ENCODE peak calls at places on chromosomes 1 and 21, in four cellular contexts. One of them, this sample, is unnamed.

GRCh38 chr1:175073633-175074032 is 6.0 kb downstream of the TNN start:
- DNase-seq in heart right ventricle: no peak
- DNase-seq in kidney: no peak
- DNase-seq in psoas muscle: no peak
- DNase-seq in this sample: no peak

GRCh38 chr1:236083650-236084385 is 18.9 kb upstream of the NID1 start:
- DNase-seq in heart right ventricle: no peak
- DNase-seq in kidney: no peak
- DNase-seq in psoas muscle: no peak
- DNase-seq in this sample: no peak

GRCh38 chr1:199463521-199464127 is 563.9 kb upstream of the NR5A2 start:
- DNase-seq in heart right ventricle: no peak
- DNase-seq in kidney: no peak
- DNase-seq in psoas muscle: no peak
- DNase-seq in this sample: peak; percentile 32

GRCh38 chr21:46185717-46186116 is 1.5 kb upstream of the SPATC1L start:
- DNase-seq in heart right ventricle: no peak
- DNase-seq in kidney: peak; percentile 40
- DNase-seq in psoas muscle: no peak
- DNase-seq in this sample: no peak

GRCh38 chr1:117067528-117068370 is 7.6 kb downstream of the TTF2 start:
- DNase-seq in heart right ventricle: no peak
- DNase-seq in kidney: no peak
- DNase-seq in psoas muscle: peak; percentile 72
- DNase-seq in this sample: no peak

GRCh38 chr1:35577071-35577998 is 4.2 kb downstream of the TFAP2E start:
- DNase-seq in heart right ventricle: peak; percentile 51
- DNase-seq in kidney: peak; percentile 81
- DNase-seq in psoas muscle: peak; percentile 71
- DNase-seq in this sample: no peak

GRCh38 chr1:36162680-36163079 is 6.7 kb downstream of the MAP7D1 start:
- DNase-seq in heart right ventricle: no peak
- DNase-seq in kidney: peak; percentile 7
- DNase-seq in psoas muscle: no peak
- DNase-seq in this sample: no peak

GRCh38 chr1:214143015-214143775 is 137.8 kb upstream of the SMYD2 start:
- DNase-seq in heart right ventricle: no peak
- DNase-seq in kidney: no peak
- DNase-seq in psoas muscle: no peak
- DNase-seq in this sample: no peak

GRCh38 chr1:227924168-227924837 is 23.4 kb downstream of the WNT9A start:
- DNase-seq in heart right ventricle: no peak
- DNase-seq in kidney: peak; percentile 46
- DNase-seq in psoas muscle: no peak
- DNase-seq in this sample: no peak

GRCh38 chr1:86195281-86195680 is 38.7 kb upstream of the COL24A1 start:
- DNase-seq in heart right ventricle: no peak
- DNase-seq in kidney: no peak
- DNase-seq in psoas muscle: no peak
- DNase-seq in this sample: no peak

GRCh38 chr21:22456241-22456640 is 1458.0 kb downstream of the NCAM2 start:
- DNase-seq in heart right ventricle: no peak
- DNase-seq in kidney: no peak
- DNase-seq in psoas muscle: no peak
- DNase-seq in this sample: no peak

GRCh38 chr1:197465528-197466205 is 197.6 kb downstream of the CRB1 start:
- DNase-seq in heart right ventricle: no peak
- DNase-seq in kidney: no peak
- DNase-seq in psoas muscle: no peak
- DNase-seq in this sample: no peak

GRCh38 chr21:35159881-35160280 is 110.8 kb upstream of the RUNX1 start:
- DNase-seq in heart right ventricle: no peak
- DNase-seq in kidney: no peak
- DNase-seq in psoas muscle: no peak
- DNase-seq in this sample: no peak

GRCh38 chr1:23402286-23403037 is 22.1 kb downstream of the TCEA3 start:
- DNase-seq in heart right ventricle: no peak
- DNase-seq in kidney: no peak
- DNase-seq in psoas muscle: no peak
- DNase-seq in this sample: no peak

GRCh38 chr1:220906561-220907334 is 27.5 kb downstream of the HLX start:
- DNase-seq in heart right ventricle: no peak
- DNase-seq in kidney: no peak
- DNase-seq in psoas muscle: no peak
- DNase-seq in this sample: no peak

GRCh38 chr1:8097908-8098307 is 71.8 kb upstream of the ERRFI1 start:
- DNase-seq in heart right ventricle: no peak
- DNase-seq in kidney: no peak
- DNase-seq in psoas muscle: no peak
- DNase-seq in this sample: no peak

GRCh38 chr1:156998840-156999239 is 46.7 kb downstream of the ARHGEF11 start:
- DNase-seq in heart right ventricle: no peak
- DNase-seq in kidney: no peak
- DNase-seq in psoas muscle: no peak
- DNase-seq in this sample: no peak

GRCh38 chr1:59066231-59066630 is 230.7 kb upstream of the FGGY start:
- DNase-seq in heart right ventricle: no peak
- DNase-seq in kidney: no peak
- DNase-seq in psoas muscle: no peak
- DNase-seq in this sample: no peak

GRCh38 chr1:62875676-62876075 is 91.7 kb downstream of the ATG4C start:
- DNase-seq in heart right ventricle: no peak
- DNase-seq in kidney: no peak
- DNase-seq in psoas muscle: no peak
- DNase-seq in this sample: no peak

GRCh38 chr1:228405979-228406265 is 713 bp downstream of the TRIM11 start:
- DNase-seq in heart right ventricle: no peak
- DNase-seq in kidney: peak; percentile 79
- DNase-seq in psoas muscle: no peak
- DNase-seq in this sample: no peak

GRCh38 chr1:72023063-72023647 is 259.2 kb downstream of the NEGR1 start:
- DNase-seq in heart right ventricle: no peak
- DNase-seq in kidney: no peak
- DNase-seq in psoas muscle: no peak
- DNase-seq in this sample: no peak

GRCh38 chr1:3915551-3916121 is 15.6 kb upstream of the C1orf174 start:
- DNase-seq in heart right ventricle: no peak
- DNase-seq in kidney: peak; percentile 36
- DNase-seq in psoas muscle: no peak
- DNase-seq in this sample: no peak

GRCh38 chr1:50774759-50775351 is 185.2 kb downstream of the FAF1 start:
- DNase-seq in heart right ventricle: no peak
- DNase-seq in kidney: no peak
- DNase-seq in psoas muscle: no peak
- DNase-seq in this sample: peak; percentile 31

This sample was measured in non-pigmented ciliary epithelial cell.